ENCODE peak calls at places on chromosomes 11 and 22, in eight cellular contexts. K is neuronal stem cell; P is NCI-H1436; L is BE2C; S is endothelial cell; M is cardiac fibroblast; Z is activated T-cell treated with anti-CD3 and anti-CD28 coated beads, Interleukin-2, amount 50 U/mL, for 1 hour; X is Kasumi-1. U is an unnamed sample.

GRCh38 chr11:20276661-20277000 is 86.9 kb upstream of the HTATIP2 start:
- DNase-seq in L (no peak), S (no peak), K (peak), X (no peak), Z (no peak), P (no peak), M (no peak), U (no peak)

GRCh38 chr11:2540521-2541320 is 95.9 kb downstream of the KCNQ1 start:
- DNase-seq in S (no peak), X (no peak), P (no peak), L (peak), M (no peak), K (no peak), Z (peak), U (peak)

GRCh38 chr11:23021287-23021863 is 161.1 kb upstream of the CCDC179 start:
- DNase-seq in P (no peak), M (peak), K (peak), S (peak), L (peak), X (peak), Z (no peak), U (no peak)

GRCh38 chr11:1628506-1629325 is 859 bp upstream of the KRTAP5-5 start:
- DNase-seq in S (peak), K (peak), M (peak), X (peak), P (no peak), Z (peak), L (peak), U (peak)

GRCh38 chr11:79236541-79236971 is 204.3 kb downstream of the TENM4 start:
- DNase-seq in M (peak), P (no peak), X (no peak), L (no peak), Z (no peak), K (no peak), S (no peak), U (no peak)

GRCh38 chr11:65692367-65692766 is 19.7 kb upstream of the KAT5 start:
- DNase-seq in L (no peak), K (no peak), M (no peak), S (no peak), X (no peak), P (no peak), Z (no peak), U (no peak)

GRCh38 chr11:114774599-114775365 is 96.5 kb downstream of the NXPE2 start:
- DNase-seq in Z (no peak), L (peak), M (peak), K (peak), S (peak), P (peak), X (no peak), U (no peak)

GRCh38 chr22:17872491-17872890 is 98.2 kb upstream of the BID start:
- DNase-seq in M (no peak), P (no peak), L (no peak), K (no peak), X (no peak), S (no peak), Z (no peak), U (no peak)

GRCh38 chr11:73201888-73202810 is 15.9 kb upstream of the P2RY2 start:
- DNase-seq in Z (no peak), P (no peak), L (no peak), X (no peak), M (no peak), K (no peak), S (no peak), U (no peak)

GRCh38 chr22:50267591-50268390 is 2.4 kb downstream of the MAPK11 start:
- DNase-seq in Z (peak), K (no peak), L (no peak), S (peak), P (no peak), X (no peak), M (peak), U (peak)

GRCh38 chr11:88310246-88310645 is 27.3 kb downstream of the CTSC start:
- DNase-seq in S (no peak), L (no peak), X (no peak), M (no peak), K (no peak), P (no peak), Z (no peak), U (no peak)

GRCh38 chr11:61972796-61973602 is 5.6 kb upstream of the FTH1 start:
- DNase-seq in L (no peak), S (no peak), M (peak), P (no peak), Z (no peak), X (no peak), K (no peak), U (peak)

GRCh38 chr11:17695454-17696441 is 23.6 kb upstream of the MYOD1 start:
- DNase-seq in P (no peak), M (no peak), X (no peak), K (no peak), Z (no peak), L (no peak), S (no peak), U (no peak)

GRCh38 chr22:41157083-41157482 is 48.0 kb upstream of the L3MBTL2 start:
- DNase-seq in Z (no peak), K (no peak), S (no peak), P (no peak), M (no peak), X (no peak), L (no peak), U (no peak)

GRCh38 chr11:128179049-128179448 is 408.3 kb downstream of the ETS1 start:
- DNase-seq in X (no peak), L (no peak), S (no peak), P (peak), M (no peak), K (no peak), Z (no peak), U (no peak)

GRCh38 chr11:43930868-43931716 is 11.3 kb upstream of the C11orf96 start:
- DNase-seq in S (no peak), K (no peak), X (no peak), M (peak), L (no peak), Z (no peak), P (no peak), U (no peak)

GRCh38 chr22:33038131-33038772 is 19.9 kb downstream of the SYN3 start:
- DNase-seq in Z (no peak), X (no peak), K (peak), M (peak), S (no peak), P (no peak), L (no peak), U (no peak)

GRCh38 chr11:18498039-18498438 is 28.7 kb downstream of the TSG101 start:
- DNase-seq in S (no peak), L (no peak), P (no peak), M (no peak), K (no peak), Z (no peak), X (no peak), U (no peak)

GRCh38 chr11:14015711-14016110 is 53.2 kb downstream of the SPON1 start:
- DNase-seq in S (no peak), P (no peak), L (no peak), K (peak), M (peak), X (no peak), Z (no peak), U (no peak)

GRCh38 chr11:93737904-93738612 is 3.2 kb downstream of the TAF1D start:
- DNase-seq in K (no peak), X (no peak), Z (no peak), P (no peak), L (no peak), M (no peak), S (no peak), U (no peak)

GRCh38 chr11:120546312-120547205 is 35.0 kb downstream of the GRIK4 start:
- DNase-seq in X (no peak), S (no peak), P (peak), L (peak), Z (no peak), M (peak), K (no peak), U (no peak)

GRCh38 chr11:102197759-102198158 is 87.5 kb downstream of the YAP1 start:
- DNase-seq in Z (no peak), M (no peak), P (no peak), X (no peak), L (no peak), K (peak), S (peak), U (no peak)

GRCh38 chr22:24319451-24319850 is 48.8 kb downstream of the SPECC1L start:
- DNase-seq in M (peak), Z (no peak), P (no peak), X (no peak), L (no peak), K (no peak), S (no peak), U (no peak)

GRCh38 chr11:69321877-69322350 is 28.0 kb downstream of the MYEOV start:
- DNase-seq in Z (no peak), X (no peak), M (peak), L (no peak), K (no peak), P (no peak), S (no peak), U (no peak)

GRCh38 chr11:119903389-119903788 is 174.4 kb upstream of the NECTIN1 start:
- DNase-seq in X (no peak), P (no peak), K (no peak), L (no peak), S (no peak), M (no peak), Z (no peak), U (no peak)

GRCh38 chr11:133040289-133040893 is 491.9 kb downstream of the OPCML start:
- DNase-seq in L (no peak), X (no peak), S (peak), K (no peak), M (no peak), P (no peak), Z (no peak), U (no peak)

GRCh38 chr11:73856001-73856663 is 20.5 kb downstream of the COA4 start:
- DNase-seq in M (no peak), Z (no peak), K (no peak), L (peak), S (no peak), X (no peak), P (peak), U (no peak)

GRCh38 chr11:82992219-82992618 is 79.5 kb downstream of the RAB30 start:
- DNase-seq in Z (no peak), L (no peak), K (no peak), X (no peak), S (no peak), M (peak), P (no peak), U (no peak)

GRCh38 chr11:34495239-34495723 is 18.3 kb downstream of the ELF5 start:
- DNase-seq in M (no peak), S (no peak), X (no peak), Z (no peak), K (no peak), L (no peak), P (no peak), U (no peak)

GRCh38 chr22:47859891-47860290 is 1097.4 kb downstream of the TBC1D22A start:
- DNase-seq in X (no peak), S (no peak), Z (no peak), M (no peak), K (no peak), L (no peak), P (no peak), U (no peak)

GRCh38 chr11:114297806-114298700 is 1.9 kb downstream of the NNMT start:
- DNase-seq in M (peak), S (no peak), L (no peak), X (no peak), K (no peak), Z (no peak), P (no peak), U (no peak)

GRCh38 chr11:132886335-132886734 is 646.0 kb downstream of the OPCML start:
- DNase-seq in P (no peak), K (no peak), Z (no peak), M (peak), L (no peak), S (no peak), X (no peak), U (no peak)

GRCh38 chr11:8094656-8095055 is 13.6 kb downstream of the TUB start:
- DNase-seq in L (no peak), K (no peak), P (no peak), Z (no peak), X (no peak), S (no peak), M (no peak), U (no peak)

GRCh38 chr22:46547883-46548244 is 10.4 kb upstream of the CELSR1 start:
- DNase-seq in S (no peak), Z (no peak), K (no peak), P (no peak), M (peak), X (peak), L (no peak), U (peak)

GRCh38 chr11:61791737-61792309 is 576 bp downstream of the TMEM258 start:
- DNase-seq in M (peak), X (peak), P (peak), L (peak), Z (no peak), K (peak), S (peak), U (peak)

GRCh38 chr11:66017354-66017753 is 5.5 kb downstream of the CST6 start:
- DNase-seq in Z (no peak), P (no peak), L (no peak), K (no peak), S (no peak), M (no peak), X (no peak), U (no peak)

GRCh38 chr11:297666-298405 is 1.5 kb downstream of the IFITM5 start:
- DNase-seq in S (no peak), K (no peak), Z (peak), M (no peak), P (no peak), X (no peak), L (no peak), U (peak)